ENCODE peak calls at places on chromosomes 7 and 10, in four cellular contexts. E, U, R and Z are unnamed samples.

GRCh38 chr10:6401066-6401465 is 179.0 kb downstream of the PRKCQ start:
- DNase-seq in E (no peak), U (no peak), R (no peak), Z (no peak)

GRCh38 chr7:18356195-18356645 is 139.3 kb upstream of the HDAC9 start:
- DNase-seq in E (no peak), U (no peak), R (no peak), Z (no peak)

GRCh38 chr10:70296406-70296899 is 12.6 kb upstream of the NPFFR1 start:
- DNase-seq in E (peak; percentile 91), U (peak; percentile 79), R (no peak), Z (no peak)

GRCh38 chr10:24721254-24722106 is 2.2 kb downstream of the ARHGAP21 start:
- DNase-seq in E (peak; percentile 12), U (peak; percentile 34), R (peak; percentile 14), Z (no peak)

GRCh38 chr7:81956520-81956919 is 186.7 kb upstream of the HGF start:
- DNase-seq in E (peak; percentile 13), U (no peak), R (peak; percentile 4), Z (no peak)

GRCh38 chr10:79098596-79099015 is 29.8 kb downstream of the ZMIZ1 start:
- DNase-seq in E (no peak), U (no peak), R (no peak), Z (no peak)

GRCh38 chr7:131502810-131503545 is 53.5 kb downstream of the PODXL start:
- DNase-seq in E (peak; percentile 72), U (no peak), R (no peak), Z (no peak)

GRCh38 chr7:24504871-24505270 is 68.4 kb upstream of the PALS2 start:
- DNase-seq in E (no peak), U (no peak), R (no peak), Z (no peak)

GRCh38 chr10:61901829-61902447 is 439 bp downstream of the ARID5B start:
- DNase-seq in E (no peak), U (peak; percentile 28), R (no peak), Z (no peak)

GRCh38 chr7:1715671-1716074 is 45.6 kb downstream of the ELFN1 start:
- DNase-seq in E (no peak), U (no peak), R (no peak), Z (no peak)

GRCh38 chr7:489876-490275 is 29.8 kb downstream of the PDGFA start:
- DNase-seq in E (no peak), U (no peak), R (no peak), Z (no peak)

GRCh38 chr10:77163670-77164348 is 473.8 kb downstream of the KCNMA1 start:
- DNase-seq in E (no peak), U (peak; percentile 53), R (no peak), Z (no peak)

GRCh38 chr7:154242709-154243108 is 190.5 kb downstream of the DPP6 start:
- DNase-seq in E (no peak), U (no peak), R (no peak), Z (no peak)

GRCh38 chr10:126770809-126771208 is 100.3 kb upstream of the C10orf90 start:
- DNase-seq in E (no peak), U (no peak), R (no peak), Z (no peak)

GRCh38 chr10:99395750-99396445 is 34.5 kb downstream of the GOT1 start:
- DNase-seq in E (no peak), U (peak; percentile 63), R (peak; percentile 12), Z (no peak)

GRCh38 chr7:27933691-27934565 is 194.0 kb downstream of the TAX1BP1 start:
- DNase-seq in E (no peak), U (no peak), R (no peak), Z (no peak)

GRCh38 chr7:28939844-28940243 is 18.3 kb downstream of the TRIL start:
- DNase-seq in E (no peak), U (no peak), R (no peak), Z (no peak)

GRCh38 chr7:141362580-141363435 is 188.4 kb upstream of the AGK start:
- DNase-seq in E (peak; percentile 38), U (peak; percentile 6), R (no peak), Z (no peak)

GRCh38 chr7:47698386-47698785 is 116.5 kb upstream of the TNS3 start:
- DNase-seq in E (no peak), U (no peak), R (no peak), Z (no peak)

GRCh38 chr10:58701398-58702135 is 188.9 kb downstream of the BICC1 start:
- DNase-seq in E (peak; percentile 24), U (no peak), R (no peak), Z (no peak)

GRCh38 chr10:99297033-99297432 is 32.1 kb upstream of the CNNM1 start:
- DNase-seq in E (no peak), U (no peak), R (no peak), Z (no peak)

GRCh38 chr7:112439476-112439875 is 10.8 kb upstream of the IFRD1 start:
- DNase-seq in E (no peak), U (no peak), R (no peak), Z (no peak)

GRCh38 chr10:69397972-69398371 is 18.7 kb downstream of the TACR2 start:
- DNase-seq in E (peak; percentile 59), U (no peak), R (no peak), Z (no peak)

GRCh38 chr10:91684841-91685240 is 52.0 kb upstream of the PPP1R3C start:
- DNase-seq in E (no peak), U (no peak), R (no peak), Z (no peak)

GRCh38 chr7:100604976-100605911 is 3.1 kb downstream of the PCOLCE start:
- DNase-seq in E (peak; percentile 42), U (peak; percentile 58), R (no peak), Z (no peak)

GRCh38 chr7:116499168-116500070 is at the start of gene CAV2:
- DNase-seq in E (peak; percentile 82), U (peak; percentile 95), R (no peak), Z (no peak)

GRCh38 chr10:94292448-94293118 is 70.2 kb downstream of the NOC3L start:
- DNase-seq in E (peak; percentile 41), U (peak; percentile 4), R (no peak), Z (peak; percentile 33)

GRCh38 chr7:15130666-15131541 is 228.4 kb upstream of the DGKB start:
- DNase-seq in E (no peak), U (no peak), R (no peak), Z (no peak)

GRCh38 chr10:125389648-125390047 is 229.3 kb upstream of the CTBP2 start:
- DNase-seq in E (no peak), U (no peak), R (no peak), Z (no peak)

GRCh38 chr10:114347191-114347739 is 57.0 kb downstream of the AFAP1L2 start:
- DNase-seq in E (no peak), U (no peak), R (no peak), Z (no peak)

GRCh38 chr10:123868058-123868995 is 23.3 kb downstream of the CPXM2 start:
- DNase-seq in E (no peak), U (no peak), R (no peak), Z (no peak)

GRCh38 chr10:132514841-132515521 is 22.6 kb upstream of the INPP5A start:
- DNase-seq in E (no peak), U (no peak), R (no peak), Z (peak; percentile 23)

GRCh38 chr7:65441010-65441409 is 67.4 kb downstream of the ZNF92 start:
- DNase-seq in E (no peak), U (no peak), R (no peak), Z (no peak)

GRCh38 chr10:122097935-122098334 is 109.0 kb downstream of the TACC2 start:
- DNase-seq in E (no peak), U (no peak), R (no peak), Z (no peak)

GRCh38 chr10:97336942-97337719 is 2.6 kb upstream of the FRAT2 start:
- DNase-seq in E (no peak), U (peak; percentile 63), R (no peak), Z (no peak)

GRCh38 chr10:18607503-18607902 is 43.9 kb downstream of the NSUN6 start:
- DNase-seq in E (peak; percentile 54), U (peak; percentile 46), R (peak; percentile 14), Z (no peak)

DNA sequence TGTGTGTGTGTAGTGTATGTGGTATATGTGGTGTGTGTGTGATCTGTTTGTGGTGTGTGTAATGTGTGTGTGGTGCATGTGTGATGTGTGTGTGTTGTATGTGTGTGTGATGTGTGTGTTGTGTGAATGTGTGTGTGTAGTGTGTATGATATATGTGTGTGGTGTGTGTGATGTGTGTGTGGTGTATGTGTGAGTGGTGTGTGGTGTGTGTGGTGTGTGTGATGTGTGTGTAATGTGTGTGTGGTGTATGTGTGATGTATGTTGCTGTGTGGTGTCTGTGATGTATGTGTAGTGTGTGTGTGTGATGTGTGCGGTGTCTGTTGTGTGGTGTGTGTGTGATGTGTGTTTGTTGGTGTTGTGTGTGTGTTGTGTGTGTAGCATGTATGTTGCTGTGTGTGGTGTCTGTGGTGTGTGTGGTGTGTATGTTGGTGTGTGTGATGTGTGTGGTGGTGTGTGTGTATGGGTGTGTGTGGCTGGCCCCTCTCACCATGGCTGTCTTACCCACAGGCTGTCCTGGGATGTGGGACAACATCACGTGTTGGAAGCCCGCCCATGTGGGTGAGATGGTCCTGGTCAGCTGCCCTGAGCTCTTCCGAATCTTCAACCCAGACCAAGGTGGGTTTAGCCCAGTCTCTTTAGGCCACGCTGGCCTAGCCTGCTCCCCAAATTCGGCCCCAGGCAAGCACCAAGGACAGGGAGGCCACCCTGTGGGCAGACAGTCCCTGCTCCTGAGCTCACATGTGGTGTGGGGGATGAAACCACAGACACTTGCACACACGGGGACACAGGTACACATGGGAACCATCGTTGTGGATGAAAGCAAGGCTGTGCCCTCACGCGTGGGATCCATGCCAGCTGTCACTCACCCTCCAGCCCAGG is 25.6 kb downstream of the ADCYAP1R1 start:
- DNase-seq in E (no peak), U (no peak), R (no peak), Z (peak; percentile 32)
- TF ChIP-seq CTCF in E (no peak), U (no peak), R (no peak), Z (no peak)

DNA sequence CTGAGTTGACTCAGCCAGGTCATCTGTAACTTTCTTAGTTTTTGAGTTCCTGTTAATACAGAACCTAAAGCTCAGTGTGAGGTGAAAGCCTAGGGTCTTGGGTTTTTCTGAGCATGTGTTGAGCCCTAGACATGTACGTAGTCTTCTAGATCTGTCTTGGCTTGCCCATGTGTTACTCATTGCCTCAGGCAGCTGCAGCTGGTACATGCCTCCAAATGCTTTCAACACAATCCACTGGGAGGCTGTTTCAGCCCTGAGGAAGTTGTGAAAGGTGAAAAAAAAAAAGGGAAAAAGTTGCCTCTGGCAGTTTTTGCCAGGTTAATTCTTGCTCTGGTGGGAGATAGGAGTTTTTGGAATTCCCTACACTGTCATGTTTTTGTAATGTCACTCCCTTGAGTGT is 134.6 kb downstream of the RNF216 start:
- DNase-seq in E (no peak), U (no peak), R (no peak), Z (no peak)
- H3K27ac ChIP-seq in E (no peak overlapping the region), U (no peak overlapping the region), R (no peak overlapping the region), Z (no peak overlapping the region)

DNA sequence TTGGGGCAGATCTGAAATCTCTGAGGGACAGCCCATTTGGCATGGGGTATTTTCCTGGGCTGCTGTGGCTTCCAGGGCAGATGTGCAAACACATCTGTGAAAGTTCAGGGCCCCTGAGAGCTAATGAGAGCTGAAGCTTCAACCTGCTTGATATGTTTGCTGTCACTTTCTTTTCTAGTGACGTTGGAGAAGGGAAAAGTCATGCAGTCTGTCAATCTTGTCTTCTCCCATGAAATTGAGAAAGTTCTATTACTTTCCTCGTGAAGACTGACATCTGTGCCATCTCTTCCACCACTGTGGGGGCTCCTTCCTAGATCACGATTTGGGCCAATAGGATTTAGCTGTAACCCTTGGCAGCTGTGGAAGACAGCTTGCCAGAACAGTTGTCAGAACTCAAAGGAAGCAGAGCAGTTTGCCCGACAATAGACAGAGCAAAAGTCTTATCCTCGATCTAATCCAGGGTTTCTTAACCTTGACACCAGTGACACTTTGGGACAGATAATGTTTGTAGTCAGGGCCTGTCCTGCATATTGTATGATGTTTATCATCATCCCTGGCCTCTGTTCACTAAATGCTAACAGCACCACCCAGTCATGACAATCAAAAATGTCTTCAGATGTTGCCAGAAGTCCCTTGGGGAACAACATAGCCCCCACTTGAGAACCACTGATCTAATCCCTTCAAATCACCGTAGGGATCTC is 586.5 kb downstream of the LRMDA start:
- DNase-seq in E (no peak), U (no peak), R (no peak), Z (no peak)
- TF ChIP-seq CTCF in E (no peak), U (no peak), R (no peak), Z (no peak)

GRCh38 chr7:101720324-101720723 is 91.2 kb upstream of the MYL10 start:
- DNase-seq in E (no peak), U (no peak), R (peak; percentile 59), Z (no peak)
- H3K27ac ChIP-seq in E (no peak overlapping the region), U (no peak overlapping the region), R (no peak overlapping the region), Z (no peak overlapping the region)